ENCODE peak calls at places on chromosomes 3 and 15, in six cellular contexts. Z is stomach, L is foreskin fibroblast, T is body of pancreas, H is endothelial cell of umbilical vein, V is SK-N-SH. K is an unnamed sample.

GRCh38 chr3:189324538-189325138 is 152.9 kb downstream of the TPRG1 start:
- DNase-seq in V (no peak), H (peak; percentile 10), T (no peak), Z (peak; percentile 78), L (peak; percentile 81), K (peak; percentile 89)

GRCh38 chr3:193499801-193500485 is 54.8 kb downstream of the ATP13A4 start:
- DNase-seq in V (no peak), H (no peak), Z (no peak), L (no peak), T (no peak), K (no peak)

GRCh38 chr15:66251790-66252355 is 1.7 kb downstream of the MEGF11 start:
- DNase-seq in T (no peak), H (no peak), Z (no peak), V (no peak), L (no peak), K (no peak)

GRCh38 chr3:45950686-45951600 is 7.7 kb downstream of the CXCR6 start:
- DNase-seq in L (no peak), V (no peak), Z (peak; percentile 32), T (no peak), H (no peak), K (no peak)

GRCh38 chr3:133169669-133170068 is 131.5 kb downstream of the TMEM108 start:
- DNase-seq in L (no peak), V (peak; percentile 43), H (no peak), Z (no peak), T (no peak), K (no peak)

GRCh38 chr15:66765478-66766281 is 63.6 kb downstream of the SMAD6 start:
- DNase-seq in H (peak; percentile 93), L (no peak), V (peak; percentile 44), T (peak; percentile 91), Z (peak; percentile 97), K (peak; percentile 66)

GRCh38 chr3:50550079-50550736 is 17.3 kb downstream of the C3orf18 start:
- DNase-seq in Z (peak; percentile 72), V (peak; percentile 86), T (peak; percentile 63), H (peak; percentile 52), L (no peak), K (peak; percentile 63)

GRCh38 chr15:68252925-68253534 is 23.5 kb upstream of the CLN6 start:
- DNase-seq in V (peak; percentile 75), T (peak; percentile 36), H (peak; percentile 80), Z (peak; percentile 37), L (peak; percentile 62), K (peak; percentile 56)

GRCh38 chr3:51535146-51536019 is 3.1 kb upstream of the RAD54L2 start:
- DNase-seq in V (no peak), T (no peak), L (no peak), H (no peak), Z (no peak), K (no peak)

GRCh38 chr3:52480768-52481715 is 14.1 kb upstream of the STAB1 start:
- DNase-seq in Z (no peak), L (no peak), H (no peak), T (no peak), V (no peak), K (no peak)

GRCh38 chr3:100825574-100825973 is 116.3 kb downstream of the TFG start:
- DNase-seq in V (no peak), T (no peak), L (no peak), H (peak; percentile 70), Z (no peak), K (no peak)

GRCh38 chr15:95757171-95757570 is 573.3 kb upstream of the NR2F2 start:
- DNase-seq in V (no peak), H (no peak), Z (no peak), T (no peak), L (no peak), K (no peak)

GRCh38 chr3:197959891-197960693 is at the start of gene LMLN:
- DNase-seq in T (peak; percentile 95), H (peak; percentile 97), V (peak; percentile 95), L (peak; percentile 96), Z (peak; percentile 96), K (peak; percentile 96)
- H3K4me3 ChIP-seq in T (peak within 1 kb of the TSS; percentile 63), H (peak within 1 kb of the TSS; percentile 75), V (peak within 1 kb of the TSS; percentile 73), L (peak within 1 kb of the TSS; percentile 82), Z (peak within 1 kb of the TSS; percentile 80), K (peak within 1 kb of the TSS; percentile 79)

DNA sequence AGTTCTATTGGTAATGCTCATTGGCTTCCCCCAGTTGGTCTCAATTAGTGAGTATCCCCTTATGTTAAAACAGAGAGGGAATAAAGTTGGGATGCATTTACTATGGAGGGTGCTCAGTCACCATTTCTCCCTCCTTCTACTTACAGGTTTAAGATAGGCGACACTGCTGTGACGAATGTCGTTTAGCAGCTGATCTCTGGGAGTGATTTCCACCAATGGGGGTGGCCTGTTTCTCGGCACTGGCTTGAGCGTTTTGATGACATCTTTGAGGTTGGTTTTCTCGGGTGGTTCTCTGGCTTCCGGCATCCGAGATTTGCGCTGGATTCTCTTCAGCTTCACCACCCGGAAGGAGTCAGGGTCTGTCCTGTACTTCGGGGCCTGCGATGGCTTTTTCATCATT is 3.8 kb downstream of the LMOD3 start:
- DNase-seq in T (no peak), Z (no peak), V (no peak), H (no peak), L (no peak), K (no peak)
- H3K4me3 ChIP-seq in T (no peak overlapping the region), Z (no peak overlapping the region), V (no peak overlapping the region), H (no peak overlapping the region), L (no peak overlapping the region), K (no peak overlapping the region)

DNA sequence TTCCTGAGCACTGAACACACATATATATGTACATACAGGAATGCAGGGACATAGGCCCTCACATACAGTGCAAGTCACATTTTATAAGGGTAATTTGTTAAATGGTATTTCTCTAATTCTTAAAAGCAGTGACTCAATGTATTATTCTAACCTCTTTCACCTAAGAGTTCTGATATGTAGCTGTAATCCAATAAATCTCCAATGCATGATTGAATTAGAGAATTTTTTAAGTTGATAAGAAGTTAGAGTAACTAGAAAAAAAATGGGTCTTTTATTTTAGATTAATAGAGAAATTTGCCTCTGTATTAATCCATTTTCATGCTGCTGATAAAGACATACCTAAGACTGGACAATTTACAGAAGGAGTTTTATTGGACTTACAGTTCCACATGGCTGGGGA is 98.2 kb downstream of the RBMS3 start:
- DNase-seq in Z (no peak), H (no peak), V (no peak), T (no peak), L (no peak), K (no peak)
- H3K4me3 ChIP-seq in Z (no peak overlapping the region), H (no peak overlapping the region), V (no peak overlapping the region), T (no peak overlapping the region), L (no peak overlapping the region), K (no peak overlapping the region)

DNA sequence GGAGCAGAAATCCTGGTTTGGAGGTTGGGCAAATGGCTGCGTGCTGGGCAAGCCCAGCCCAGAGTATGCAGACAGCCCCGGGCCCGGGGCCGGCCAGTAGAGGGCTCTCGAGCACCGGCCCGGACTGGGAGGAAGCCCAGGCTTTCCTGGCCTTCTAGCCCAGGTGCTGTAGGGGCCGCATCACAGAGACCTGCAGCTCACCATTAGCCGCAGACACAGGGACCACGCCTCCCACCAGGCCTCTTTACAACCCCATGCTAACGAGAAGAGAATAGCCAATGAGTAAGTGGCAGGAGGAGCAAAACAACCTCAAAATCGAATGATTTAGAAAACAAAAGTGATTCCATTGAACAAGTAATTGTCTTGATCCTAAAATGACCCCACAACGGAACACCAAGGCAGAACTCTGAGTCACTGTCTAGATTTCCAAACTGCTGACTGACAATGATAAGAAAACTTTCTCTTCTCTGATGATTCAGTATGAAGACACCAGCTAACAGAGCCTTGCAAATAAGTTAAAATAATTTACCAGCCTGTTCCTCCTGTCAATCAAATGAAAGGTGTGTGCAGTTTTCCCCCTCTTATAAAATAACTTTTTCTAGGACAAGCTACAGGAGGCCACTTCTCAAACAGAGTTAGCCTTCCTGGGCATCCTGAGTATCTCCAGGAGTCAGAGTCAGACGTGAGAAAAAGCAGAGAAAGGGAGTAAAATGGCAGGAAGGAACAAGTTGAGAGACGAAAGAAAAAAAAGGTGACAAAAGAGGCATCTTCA is 102.2 kb downstream of the DGKG start:
- DNase-seq in H (peak; percentile 58), T (peak; percentile 84), Z (peak; percentile 82), V (peak; percentile 90), L (peak; percentile 50), K (peak; percentile 58)
- H3K4me3 ChIP-seq in H (no peak overlapping the region), T (no peak overlapping the region), Z (no peak overlapping the region), V (peak overlapping the region; percentile 17), L (no peak overlapping the region), K (no peak overlapping the region)

DNA sequence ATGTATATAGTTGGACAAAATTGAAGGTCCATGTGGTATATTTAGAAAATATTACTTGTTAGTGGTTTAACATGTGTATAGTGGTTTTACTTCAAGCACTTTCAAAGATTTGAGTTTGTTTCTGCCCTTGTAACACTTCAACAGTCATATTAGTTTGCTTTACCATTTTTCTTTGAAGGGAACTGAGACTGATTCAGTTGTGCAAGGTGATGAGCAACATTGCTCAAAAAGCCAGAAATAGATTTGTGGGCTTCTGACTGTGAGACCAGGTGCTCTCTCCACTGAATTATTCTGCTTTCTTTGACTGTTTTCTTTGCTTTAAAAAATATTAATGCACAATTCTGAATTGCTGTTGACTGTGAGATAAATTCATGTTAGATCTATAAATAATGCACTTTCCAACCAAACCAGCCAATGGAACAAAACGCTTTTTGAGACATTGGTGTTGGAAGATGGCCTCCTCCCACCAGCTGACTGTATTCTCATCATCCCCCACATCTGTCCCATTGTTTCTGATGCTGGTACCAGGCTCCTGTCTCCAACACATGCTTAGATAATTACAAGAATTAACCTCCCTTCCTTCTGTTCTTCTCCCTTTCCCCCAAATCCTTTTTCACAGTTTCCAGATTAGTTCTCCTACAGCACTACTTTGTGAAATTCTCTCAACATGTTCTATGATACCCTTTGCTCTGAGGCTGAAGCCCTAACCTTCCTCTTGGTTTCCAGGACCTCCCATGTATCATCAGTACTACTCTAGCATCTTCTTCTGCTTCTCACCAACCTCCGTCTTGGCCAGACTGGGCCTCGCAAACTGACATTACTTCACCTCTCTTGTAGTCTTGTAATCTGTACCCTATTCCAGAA is 27.9 kb downstream of the PLCL2 start:
- DNase-seq in T (no peak), L (no peak), Z (no peak), H (no peak), V (no peak), K (no peak)
- H3K4me3 ChIP-seq in T (no peak overlapping the region), L (no peak overlapping the region), Z (no peak overlapping the region), H (no peak overlapping the region), V (no peak overlapping the region), K (no peak overlapping the region)

GRCh38 chr3:82376883-82377282 is 615.4 kb upstream of the GBE1 start:
- DNase-seq in V (no peak), L (no peak), Z (no peak), H (no peak), T (no peak), K (no peak)
- H3K4me3 ChIP-seq in V (no peak overlapping the region), L (no peak overlapping the region), Z (no peak overlapping the region), H (no peak overlapping the region), T (no peak overlapping the region), K (no peak overlapping the region)